ENCODE peak calls at places on chromosomes 12 and 14, in four cellular contexts. One of them, this sample, is unnamed.

GRCh38 chr12:5437122-5437521 is 5.2 kb downstream of the NTF3 start:
- DNase-seq in BE2C: no peak
- DNase-seq in foreskin fibroblast: no peak
- DNase-seq in Peyer's patch: no peak
- DNase-seq in this sample: no peak

GRCh38 chr14:70692210-70692609 is 50.5 kb downstream of the TTC9 start:
- DNase-seq in BE2C: no peak
- DNase-seq in foreskin fibroblast: no peak
- DNase-seq in Peyer's patch: no peak
- DNase-seq in this sample: peak; percentile 21

GRCh38 chr12:7483343-7483742 is 20.2 kb downstream of the CD163 start:
- DNase-seq in BE2C: no peak
- DNase-seq in foreskin fibroblast: no peak
- DNase-seq in Peyer's patch: no peak
- DNase-seq in this sample: no peak

GRCh38 chr12:44381341-44381740 is 494.8 kb downstream of the NELL2 start:
- DNase-seq in BE2C: no peak
- DNase-seq in foreskin fibroblast: no peak
- DNase-seq in Peyer's patch: no peak
- DNase-seq in this sample: no peak

GRCh38 chr14:106224694-106224971 is 698.2 kb downstream of the TMEM121 start:
- DNase-seq in BE2C: no peak
- DNase-seq in foreskin fibroblast: no peak
- DNase-seq in Peyer's patch: no peak
- DNase-seq in this sample: no peak

GRCh38 chr12:119151445-119151844 is 27.3 kb upstream of the HSPB8 start:
- DNase-seq in BE2C: no peak
- DNase-seq in foreskin fibroblast: no peak
- DNase-seq in Peyer's patch: no peak
- DNase-seq in this sample: no peak

GRCh38 chr12:116187158-116187511 is 90.4 kb downstream of the MED13L start:
- DNase-seq in BE2C: no peak
- DNase-seq in foreskin fibroblast: no peak
- DNase-seq in Peyer's patch: no peak
- DNase-seq in this sample: no peak

GRCh38 chr12:41932470-41932991 is 212.1 kb downstream of the GXYLT1 start:
- DNase-seq in BE2C: peak; percentile 89
- DNase-seq in foreskin fibroblast: no peak
- DNase-seq in Peyer's patch: peak; percentile 22
- DNase-seq in this sample: peak; percentile 51

GRCh38 chr12:11787437-11787836 is 138.0 kb downstream of the ETV6 start:
- DNase-seq in BE2C: no peak
- DNase-seq in foreskin fibroblast: no peak
- DNase-seq in Peyer's patch: no peak
- DNase-seq in this sample: no peak

GRCh38 chr12:95634622-95635621 is 83.6 kb upstream of the USP44 start:
- DNase-seq in BE2C: peak; percentile 44
- DNase-seq in foreskin fibroblast: peak; percentile 59
- DNase-seq in Peyer's patch: no peak
- DNase-seq in this sample: peak; percentile 87

GRCh38 chr12:58566599-58566998 is 353.7 kb downstream of the LRIG3 start:
- DNase-seq in BE2C: no peak
- DNase-seq in foreskin fibroblast: peak; percentile 83
- DNase-seq in Peyer's patch: no peak
- DNase-seq in this sample: no peak

GRCh38 chr12:28866715-28867503 is 282.2 kb upstream of the FAR2 start:
- DNase-seq in BE2C: no peak
- DNase-seq in foreskin fibroblast: no peak
- DNase-seq in Peyer's patch: no peak
- DNase-seq in this sample: no peak

GRCh38 chr14:72947366-72948160 is 21.3 kb downstream of the DCAF4 start:
- DNase-seq in BE2C: no peak
- DNase-seq in foreskin fibroblast: no peak
- DNase-seq in Peyer's patch: no peak
- DNase-seq in this sample: no peak

GRCh38 chr12:15682826-15683225 is 106.4 kb downstream of the EPS8 start:
- DNase-seq in BE2C: no peak
- DNase-seq in foreskin fibroblast: no peak
- DNase-seq in Peyer's patch: no peak
- DNase-seq in this sample: no peak

GRCh38 chr12:93698307-93699092 is 21.3 kb downstream of the CRADD start:
- DNase-seq in BE2C: no peak
- DNase-seq in foreskin fibroblast: no peak
- DNase-seq in Peyer's patch: no peak
- DNase-seq in this sample: no peak

GRCh38 chr12:89351489-89352241 is 636 bp downstream of the DUSP6 start:
- DNase-seq in BE2C: peak; percentile 56
- DNase-seq in foreskin fibroblast: no peak
- DNase-seq in Peyer's patch: peak; percentile 58
- DNase-seq in this sample: no peak

GRCh38 chr12:118025168-118025567 is 8.7 kb downstream of the RFC5 start:
- DNase-seq in BE2C: no peak
- DNase-seq in foreskin fibroblast: no peak
- DNase-seq in Peyer's patch: no peak
- DNase-seq in this sample: no peak

GRCh38 chr14:68790656-68791077 is 2.2 kb downstream of the ZFP36L1 start:
- DNase-seq in BE2C: no peak
- DNase-seq in foreskin fibroblast: no peak
- DNase-seq in Peyer's patch: peak; percentile 37
- DNase-seq in this sample: no peak

GRCh38 chr14:90903101-90903500 is 86.9 kb upstream of the TTC7B start:
- DNase-seq in BE2C: peak; percentile 56
- DNase-seq in foreskin fibroblast: peak; percentile 35
- DNase-seq in Peyer's patch: peak; percentile 46
- DNase-seq in this sample: peak; percentile 66

GRCh38 chr12:61993734-61994345 is 266.4 kb upstream of the USP15 start:
- DNase-seq in BE2C: no peak
- DNase-seq in foreskin fibroblast: peak; percentile 0
- DNase-seq in Peyer's patch: no peak
- DNase-seq in this sample: no peak

GRCh38 chr14:87996276-87996592 is 3.3 kb upstream of the GALC start:
- DNase-seq in BE2C: no peak
- DNase-seq in foreskin fibroblast: no peak
- DNase-seq in Peyer's patch: no peak
- DNase-seq in this sample: no peak

GRCh38 chr14:88910386-88910785 is 85.9 kb downstream of the TTC8 start:
- DNase-seq in BE2C: no peak
- DNase-seq in foreskin fibroblast: no peak
- DNase-seq in Peyer's patch: no peak
- DNase-seq in this sample: no peak

GRCh38 chr12:457676-458075 is 2.1 kb upstream of the B4GALNT3 start:
- DNase-seq in BE2C: no peak
- DNase-seq in foreskin fibroblast: no peak
- DNase-seq in Peyer's patch: no peak
- DNase-seq in this sample: no peak

GRCh38 chr12:101566318-101566717 is 28.5 kb upstream of the MYBPC1 start:
- DNase-seq in BE2C: no peak
- DNase-seq in foreskin fibroblast: no peak
- DNase-seq in Peyer's patch: no peak
- DNase-seq in this sample: no peak

GRCh38 chr12:80761818-80762217 is 45.1 kb downstream of the MYF5 start:
- DNase-seq in BE2C: no peak
- DNase-seq in foreskin fibroblast: no peak
- DNase-seq in Peyer's patch: no peak
- DNase-seq in this sample: no peak

GRCh38 chr12:6182279-6182898 is 17.8 kb upstream of the CD9 start:
- DNase-seq in BE2C: peak; percentile 69
- DNase-seq in foreskin fibroblast: peak; percentile 99
- DNase-seq in Peyer's patch: no peak
- DNase-seq in this sample: peak; percentile 55

GRCh38 chr12:117803013-117803412 is 165.8 kb downstream of the KSR2 start:
- DNase-seq in BE2C: no peak
- DNase-seq in foreskin fibroblast: no peak
- DNase-seq in Peyer's patch: no peak
- DNase-seq in this sample: peak; percentile 78

GRCh38 chr12:14384783-14385638 is 19.5 kb downstream of the ATF7IP start:
- DNase-seq in BE2C: peak; percentile 45
- DNase-seq in foreskin fibroblast: peak; percentile 72
- DNase-seq in Peyer's patch: peak; percentile 66
- DNase-seq in this sample: peak; percentile 72

GRCh38 chr12:62466596-62467411 is at the start of gene MON2:
- DNase-seq in BE2C: peak; percentile 92
- DNase-seq in foreskin fibroblast: peak; percentile 84
- DNase-seq in Peyer's patch: peak; percentile 86
- DNase-seq in this sample: peak; percentile 87

GRCh38 chr14:94545131-94545841 is 16.0 kb upstream of the SERPINA4 start:
- DNase-seq in BE2C: no peak
- DNase-seq in foreskin fibroblast: no peak
- DNase-seq in Peyer's patch: no peak
- DNase-seq in this sample: no peak

GRCh38 chr12:100403446-100403845 is 46.6 kb downstream of the SLC17A8 start:
- DNase-seq in BE2C: no peak
- DNase-seq in foreskin fibroblast: no peak
- DNase-seq in Peyer's patch: no peak
- DNase-seq in this sample: no peak